ENCODE peak calls at places on chromosome 6, in eight cellular contexts. X is HCT116, R is hepatocyte, M is neural progenitor cell, D is neuronal stem cell, K is H9, F is osteoblast, O is endothelial cell of umbilical vein. Z is an unnamed sample.
A peak's percentile ranks its signal among the peaks of the same experiment; 100 is the strongest.

GRCh38 chr6:47371139-47371874 is 61.6 kb upstream of the TNFRSF21 start:
- DNase-seq in O (no peak), F (peak; percentile 50), K (no peak), D (no peak), R (no peak), M (no peak), X (no peak), Z (no peak)

GRCh38 chr6:95723638-95724037 is 146.3 kb downstream of the MANEA start:
- DNase-seq in O (no peak), X (no peak), M (no peak), R (no peak), K (peak; percentile 30), D (no peak), F (no peak), Z (no peak)

GRCh38 chr6:80438728-80439127 is 332.3 kb downstream of the BCKDHB start:
- DNase-seq in M (peak; percentile 56), K (no peak), R (peak; percentile 28), X (peak; percentile 83), D (peak; percentile 43), O (peak; percentile 29), F (peak; percentile 79), Z (peak; percentile 95)

GRCh38 chr6:6918216-6918983 is 189.4 kb upstream of the RREB1 start:
- DNase-seq in R (no peak), D (no peak), K (no peak), F (no peak), M (no peak), O (peak; percentile 8), X (peak; percentile 13), Z (peak; percentile 84)

GRCh38 chr6:156991971-156992370 is 214.8 kb downstream of the ARID1B start:
- DNase-seq in X (no peak), F (no peak), O (no peak), K (no peak), R (no peak), D (no peak), M (no peak), Z (no peak)

GRCh38 chr6:36033935-36034334 is 6.3 kb downstream of the MAPK14 start:
- DNase-seq in X (no peak), D (no peak), K (no peak), M (no peak), O (no peak), R (no peak), F (no peak), Z (peak; percentile 48)

GRCh38 chr6:30327232-30327746 is 562 bp downstream of the TRIM39 start:
- DNase-seq in M (no peak), R (no peak), O (no peak), D (no peak), K (no peak), F (peak; percentile 74), X (no peak), Z (no peak)

GRCh38 chr6:128710305-128710704 is 172.6 kb upstream of the LAMA2 start:
- DNase-seq in O (no peak), R (no peak), M (no peak), K (no peak), F (no peak), D (no peak), X (no peak), Z (peak; percentile 77)

GRCh38 chr6:10316327-10316726 is 98.5 kb downstream of the TFAP2A start:
- DNase-seq in O (no peak), D (no peak), M (no peak), R (peak; percentile 51), F (no peak), X (no peak), K (no peak), Z (peak; percentile 39)

GRCh38 chr6:136365781-136366354 is 76.2 kb upstream of the BCLAF1 start:
- DNase-seq in O (no peak), M (no peak), F (peak; percentile 35), X (no peak), R (no peak), K (no peak), D (no peak), Z (no peak)

GRCh38 chr6:141301779-141302178 is 830.9 kb upstream of the GJE1 start:
- DNase-seq in K (no peak), M (no peak), R (no peak), X (no peak), O (no peak), F (no peak), D (no peak), Z (no peak)

GRCh38 chr6:166739655-166740318 is 112.7 kb upstream of the RPS6KA2 start:
- DNase-seq in R (no peak), D (no peak), O (no peak), K (no peak), M (no peak), F (no peak), X (no peak), Z (no peak)

GRCh38 chr6:125764105-125764671 is 14.8 kb downstream of the HEY2 start:
- DNase-seq in O (no peak), K (no peak), D (no peak), M (no peak), R (no peak), X (no peak), F (no peak), Z (no peak)

GRCh38 chr6:79947191-79948173 is at the start of gene ELOVL4:
- DNase-seq in F (peak; percentile 91), K (peak; percentile 96), O (peak; percentile 62), M (peak; percentile 92), R (peak; percentile 82), D (peak; percentile 76), X (no peak), Z (peak; percentile 87)

GRCh38 chr6:162177733-162178132 is 549.8 kb downstream of the PRKN start:
- DNase-seq in O (peak; percentile 5), X (no peak), D (no peak), F (no peak), R (peak; percentile 8), M (peak; percentile 15), K (peak; percentile 45), Z (peak; percentile 30)

GRCh38 chr6:38776515-38776914 is 61.4 kb downstream of the DNAH8 start:
- DNase-seq in K (no peak), R (no peak), M (no peak), O (peak; percentile 23), D (no peak), X (no peak), F (peak; percentile 89), Z (peak; percentile 23)

GRCh38 chr6:38782616-38783015 is 67.5 kb downstream of the DNAH8 start:
- DNase-seq in X (no peak), F (no peak), M (no peak), K (no peak), D (no peak), R (no peak), O (no peak), Z (no peak)

GRCh38 chr6:38775870-38776269 is 60.8 kb downstream of the DNAH8 start:
- DNase-seq in O (no peak), X (no peak), K (no peak), M (no peak), F (no peak), R (no peak), D (no peak), Z (no peak)

GRCh38 chr6:38783436-38784228 is 68.5 kb downstream of the DNAH8 start:
- DNase-seq in K (peak; percentile 34), F (peak; percentile 63), M (peak; percentile 33), X (no peak), O (no peak), R (no peak), D (no peak), Z (no peak)

GRCh38 chr6:38779310-38780062 is 64.4 kb downstream of the DNAH8 start:
- DNase-seq in M (no peak), O (no peak), F (no peak), R (no peak), X (no peak), D (no peak), K (no peak), Z (no peak)
- H3K4me2 ChIP-seq in M (no peak overlapping the region), O (no peak overlapping the region), F (no peak overlapping the region), R (no peak overlapping the region), X (no peak overlapping the region), D (no peak overlapping the region), K (no peak overlapping the region), Z (no peak overlapping the region)

GRCh38 chr6:113351183-113351834 is 505.8 kb upstream of the MARCKS start:
- DNase-seq in K (no peak), D (no peak), F (no peak), R (no peak), X (no peak), O (peak; percentile 35), M (no peak), Z (peak; percentile 66)
- H2AFZ ChIP-seq in K (no peak overlapping the region), D (no peak overlapping the region), F (no peak overlapping the region), R (no peak overlapping the region), X (no peak overlapping the region), O (no peak overlapping the region), M (no peak overlapping the region), Z (no peak overlapping the region)

GRCh38 chr6:96963809-96964208 is 39.3 kb downstream of the KLHL32 start:
- DNase-seq in X (no peak), R (no peak), M (no peak), O (no peak), D (no peak), F (no peak), K (no peak), Z (no peak)
- H3K4me2 ChIP-seq in X (no peak overlapping the region), R (no peak overlapping the region), M (no peak overlapping the region), O (no peak overlapping the region), D (no peak overlapping the region), F (no peak overlapping the region), K (no peak overlapping the region), Z (no peak overlapping the region)

DNA sequence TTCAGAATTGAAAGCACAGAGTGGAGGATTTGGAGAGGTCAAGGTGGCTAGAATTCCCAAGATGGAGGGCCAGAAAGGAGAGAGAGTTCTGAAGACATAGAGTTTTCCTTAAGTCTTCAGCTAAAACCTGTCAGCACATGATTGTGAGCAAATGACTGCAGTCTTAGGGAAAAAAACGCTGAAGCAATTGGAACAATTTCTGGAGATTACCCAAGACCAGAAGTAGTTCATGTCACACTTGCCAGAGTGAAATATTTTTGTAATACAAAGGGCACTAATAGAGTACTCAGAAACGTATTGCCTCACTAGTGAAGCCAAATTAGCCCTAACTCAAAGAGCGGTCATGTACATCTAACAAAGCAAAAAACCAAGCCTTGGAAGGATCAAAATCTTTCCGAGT is 541.3 kb upstream of the MARCKS start:
- DNase-seq in D (no peak), X (no peak), F (no peak), K (no peak), O (no peak), R (no peak), M (no peak), Z (peak; percentile 32)
- H2AFZ ChIP-seq in D (no peak overlapping the region), X (no peak overlapping the region), F (peak overlapping the region; percentile 14), K (no peak overlapping the region), O (no peak overlapping the region), R (no peak overlapping the region), M (no peak overlapping the region), Z (peak overlapping the region; percentile 39)

GRCh38 chr6:28635547-28636158 is 110.0 kb downstream of the GPX5 start:
- DNase-seq in K (peak; percentile 39), R (no peak), O (no peak), F (peak; percentile 61), M (peak; percentile 55), X (no peak), D (no peak), Z (peak; percentile 4)
- H3K4me2 ChIP-seq in K (peak overlapping the region; percentile 83), R (peak overlapping the region; percentile 90), O (peak overlapping the region; percentile 60), F (peak overlapping the region; percentile 81), M (peak overlapping the region; percentile 97), X (no peak overlapping the region), D (peak overlapping the region; percentile 72), Z (peak overlapping the region; percentile 71)

DNA sequence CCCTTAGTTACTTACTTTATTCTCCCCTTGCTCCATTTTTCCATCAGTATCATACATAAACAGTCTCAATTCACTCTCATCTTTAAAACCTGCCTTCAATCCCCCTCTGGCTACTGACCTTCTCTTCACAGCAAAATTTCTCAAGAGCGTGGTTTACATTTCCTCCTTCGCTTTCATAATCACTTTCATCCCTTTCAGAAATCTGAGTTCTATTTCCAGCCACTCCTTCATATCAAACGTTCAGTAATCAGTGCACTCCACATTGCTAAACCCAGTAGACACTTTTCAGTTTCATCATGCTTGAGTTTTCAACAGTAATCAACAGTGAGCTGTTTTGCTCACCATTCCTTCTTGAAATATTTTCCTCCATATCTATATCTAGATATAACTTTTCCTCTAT is 176.7 kb upstream of the HSF2 start:
- DNase-seq in F (no peak), M (no peak), O (no peak), D (no peak), X (no peak), K (no peak), R (no peak), Z (no peak)
- H2AFZ ChIP-seq in F (no peak overlapping the region), M (peak overlapping the region; percentile 45), O (no peak overlapping the region), D (no peak overlapping the region), X (peak overlapping the region; percentile 10), K (no peak overlapping the region), R (no peak overlapping the region), Z (no peak overlapping the region)

Z was measured in GM23248.